ENCODE peak calls at places on chromosomes 12 and 14, in nine cellular contexts. Y is AG08396; Z is SK-N-MC; H is NCI-H748 treated with DMSO at 0.1 percent for 48 hours; X is amniotic stem cell; N is activated CD4-positive, alpha-beta T cell treated with anti-CD3 and anti-CD28 coated beads for 48 hours; F is NCI-H774; K is DMS53; O is lung microvascular endothelial cell. R is an unnamed sample.

GRCh38 chr12:57416039-57416996 is 14.5 kb downstream of the R3HDM2 start:
- DNase-seq in Y (no peak), Z (no peak), H (no peak), X (no peak), N (no peak), F (no peak), K (no peak), O (peak; percentile 15), R (no peak)

GRCh38 chr14:48325486-48325885 is 650.1 kb upstream of the MDGA2 start:
- DNase-seq in Y (no peak), Z (no peak), H (no peak), X (no peak), N (no peak), F (no peak), K (no peak), O (no peak), R (no peak)

GRCh38 chr14:85487215-85487614 is 42.7 kb upstream of the FLRT2 start:
- DNase-seq in Y (peak; percentile 11), Z (no peak), H (no peak), X (no peak), N (no peak), F (no peak), K (no peak), O (peak; percentile 3), R (no peak)

GRCh38 chr14:70080081-70080480 is 108.7 kb downstream of the SLC8A3 start:
- DNase-seq in Y (no peak), Z (no peak), H (no peak), X (no peak), N (no peak), F (no peak), K (no peak), O (no peak), R (no peak)

GRCh38 chr12:103799504-103800251 is 41.4 kb downstream of the NT5DC3 start:
- DNase-seq in Y (no peak), Z (peak; percentile 83), H (peak; percentile 94), X (no peak), N (no peak), F (peak; percentile 91), K (peak; percentile 99), O (peak; percentile 77), R (no peak)

GRCh38 chr12:131004166-131004565 is 50.5 kb downstream of the ADGRD1 start:
- DNase-seq in Y (no peak), Z (no peak), H (no peak), X (no peak), N (no peak), F (no peak), K (no peak), O (no peak), R (no peak)

GRCh38 chr12:113259499-113259953 is 38.3 kb downstream of the TPCN1 start:
- DNase-seq in Y (no peak), Z (no peak), H (peak; percentile 92), X (no peak), N (no peak), F (peak; percentile 56), K (peak; percentile 88), O (no peak), R (no peak)

GRCh38 chr14:97298775-97299174 is 501.6 kb downstream of the VRK1 start:
- DNase-seq in Y (no peak), Z (no peak), H (peak; percentile 63), X (no peak), N (no peak), F (no peak), K (no peak), O (no peak), R (no peak)

GRCh38 chr12:77578471-77579262 is 252.0 kb upstream of the NAV3 start:
- DNase-seq in Y (peak; percentile 37), Z (no peak), H (peak; percentile 16), X (no peak), N (no peak), F (peak; percentile 75), K (no peak), O (no peak), R (no peak)

GRCh38 chr12:110807640-110808039 is 39.1 kb upstream of the CCDC63 start:
- DNase-seq in Y (no peak), Z (no peak), H (no peak), X (no peak), N (no peak), F (no peak), K (no peak), O (no peak), R (no peak)

GRCh38 chr12:52847335-52848102 is 1.3 kb downstream of the KRT78 start:
- DNase-seq in Y (no peak), Z (no peak), H (no peak), X (no peak), N (peak; percentile 27), F (no peak), K (no peak), O (no peak), R (no peak)